ENCODE peak calls at places on chromosomes 1 and 21, in nine cellular contexts. V is AG10803; D is AG04449; A is stimulated activated CD4-positive, alpha-beta T cell treated with anti-CD3 and anti-CD28 coated beads, Interleukin-12 subunit alpha, Interleukin-12 subunit beta, amount 100 ng/mL, for 48 hours; O is CD8-positive, alpha-beta memory T cell; T is effector memory CD8-positive, alpha-beta T cell; U is NCI-H1417; L is pons; W is stromal cell of bone marrow. R is an unnamed sample.

GRCh38 chr1:7379445-7379971 is 391.6 kb upstream of the VAMP3 start:
- DNase-seq in V (peak), D (peak), A (no peak), O (no peak), T (no peak), U (peak), L (peak), W (peak), R (no peak)

GRCh38 chr1:232786845-232787455 is 18.3 kb upstream of the MAP10 start:
- DNase-seq in V (no peak), D (no peak), A (no peak), O (no peak), T (peak), U (peak), L (no peak), W (no peak), R (no peak)

GRCh38 chr1:84698718-84699117 is 8.5 kb upstream of the SSX2IP start:
- DNase-seq in V (peak), D (no peak), A (no peak), O (no peak), T (no peak), U (no peak), L (no peak), W (peak), R (no peak)

GRCh38 chr1:99850458-99850974 is 355 bp downstream of the AGL start:
- DNase-seq in V (peak), D (no peak), A (no peak), O (no peak), T (no peak), U (no peak), L (peak), W (no peak), R (peak)

GRCh38 chr1:12436345-12436658 is 181.7 kb downstream of the DHRS3 start:
- DNase-seq in V (no peak), D (no peak), A (no peak), O (no peak), T (no peak), U (peak), L (no peak), W (no peak), R (no peak)

GRCh38 chr1:48203287-48203900 is 19.1 kb upstream of the SLC5A9 start:
- DNase-seq in V (no peak), D (no peak), A (no peak), O (no peak), T (no peak), U (peak), L (peak), W (peak), R (no peak)

GRCh38 chr1:67314696-67315095 is 7.0 kb downstream of the IL12RB2 start:
- DNase-seq in V (no peak), D (no peak), A (no peak), O (no peak), T (no peak), U (peak), L (no peak), W (no peak), R (peak)

GRCh38 chr21:17513214-17514123 is 626 bp downstream of the CXADR start:
- DNase-seq in V (no peak), D (no peak), A (peak), O (no peak), T (peak), U (peak), L (peak), W (no peak), R (peak)

GRCh38 chr1:167798951-167799350 is 77.2 kb downstream of the MPZL1 start:
- DNase-seq in V (no peak), D (no peak), A (no peak), O (no peak), T (no peak), U (no peak), L (no peak), W (no peak), R (no peak)

GRCh38 chr1:147264158-147264768 is 21.8 kb downstream of the CHD1L start:
- DNase-seq in V (peak), D (no peak), A (no peak), O (no peak), T (no peak), U (no peak), L (no peak), W (peak), R (no peak)

GRCh38 chr1:94319319-94320180 is 82.2 kb upstream of the ARHGAP29 start:
- DNase-seq in V (no peak), D (no peak), A (no peak), O (no peak), T (no peak), U (no peak), L (no peak), W (no peak), R (no peak)

GRCh38 chr1:22876359-22877111 is 96.1 kb downstream of the LACTBL1 start:
- DNase-seq in V (no peak), D (no peak), A (no peak), O (no peak), T (no peak), U (no peak), L (no peak), W (peak), R (no peak)

GRCh38 chr1:2234762-2235113 is 6.6 kb downstream of the SKI start:
- DNase-seq in V (no peak), D (no peak), A (no peak), O (peak), T (peak), U (no peak), L (no peak), W (no peak), R (peak)

GRCh38 chr1:29532285-29532684 is 296.0 kb downstream of the PTPRU start:
- DNase-seq in V (no peak), D (no peak), A (no peak), O (peak), T (no peak), U (no peak), L (no peak), W (no peak), R (no peak)

GRCh38 chr1:57494679-57495078 is 70.8 kb upstream of the DAB1 start:
- DNase-seq in V (no peak), D (no peak), A (no peak), O (no peak), T (no peak), U (no peak), L (no peak), W (no peak), R (no peak)

GRCh38 chr1:235483090-235483489 is 21.2 kb downstream of the B3GALNT2 start:
- DNase-seq in V (no peak), D (no peak), A (no peak), O (no peak), T (no peak), U (no peak), L (no peak), W (no peak), R (no peak)

GRCh38 chr1:25664357-25664796 is 47.8 kb downstream of the MAN1C1 start:
- DNase-seq in V (no peak), D (no peak), A (no peak), O (no peak), T (no peak), U (no peak), L (no peak), W (no peak), R (no peak)

GRCh38 chr21:46157396-46157986 is 2.1 kb upstream of the FTCD start:
- DNase-seq in V (no peak), D (no peak), A (no peak), O (no peak), T (no peak), U (no peak), L (no peak), W (no peak), R (no peak)

GRCh38 chr21:21612446-21612845 is 614.2 kb downstream of the NCAM2 start:
- DNase-seq in V (peak), D (peak), A (no peak), O (no peak), T (no peak), U (no peak), L (no peak), W (peak), R (no peak)

GRCh38 chr1:75330633-75331032 is 196.4 kb downstream of the LHX8 start:
- DNase-seq in V (no peak), D (no peak), A (no peak), O (no peak), T (no peak), U (no peak), L (no peak), W (no peak), R (no peak)

GRCh38 chr1:154884868-154885706 is 15.0 kb upstream of the KCNN3 start:
- DNase-seq in V (no peak), D (no peak), A (no peak), O (no peak), T (no peak), U (peak), L (no peak), W (no peak), R (no peak)